ENCODE peak calls at places on chromosome 20, in ten cellular contexts. Y, S, G, C, T, L, U, V, N and I are unnamed samples.

GRCh38 chr20:52087471-52087870 is 104.1 kb downstream of the ZFP64 start:
- DNase-seq in Y (no peak), S (no peak), G (no peak), C (no peak), T (peak), L (no peak), U (no peak), V (no peak), N (no peak), I (no peak)

GRCh38 chr20:25399038-25399430 is 8.4 kb upstream of the ABHD12 start:
- DNase-seq in Y (peak), S (peak), G (peak), C (peak), T (no peak), L (no peak), U (peak), V (no peak), N (no peak), I (peak)

GRCh38 chr20:50415516-50416268 is 94.5 kb upstream of the PTPN1 start:
- DNase-seq in Y (peak), S (no peak), G (no peak), C (no peak), T (peak), L (no peak), U (peak), V (no peak), N (no peak), I (no peak)

GRCh38 chr20:34390769-34391447 is 27.8 kb downstream of the ITCH start:
- DNase-seq in Y (peak), S (no peak), G (peak), C (no peak), T (peak), L (peak), U (no peak), V (no peak), N (peak), I (no peak)

GRCh38 chr20:63006611-63007471 is at the start of gene BHLHE23:
- DNase-seq in Y (no peak), S (peak), G (peak), C (no peak), T (no peak), L (no peak), U (no peak), V (no peak), N (no peak), I (no peak)

GRCh38 chr20:58981564-58982364 is 708 bp downstream of the NELFCD start:
- DNase-seq in Y (peak), S (no peak), G (peak), C (no peak), T (no peak), L (no peak), U (no peak), V (peak), N (no peak), I (peak)

GRCh38 chr20:37988555-37988954 is 44.7 kb downstream of the TTI1 start:
- DNase-seq in Y (no peak), S (no peak), G (no peak), C (no peak), T (no peak), L (no peak), U (no peak), V (no peak), N (no peak), I (no peak)

GRCh38 chr20:63293456-63293855 is 470 bp downstream of the COL20A1 start:
- DNase-seq in Y (no peak), S (no peak), G (no peak), C (no peak), T (no peak), L (no peak), U (no peak), V (no peak), N (no peak), I (no peak)

GRCh38 chr20:21166801-21167200 is 40.9 kb downstream of the KIZ start:
- DNase-seq in Y (no peak), S (no peak), G (no peak), C (no peak), T (no peak), L (no peak), U (no peak), V (no peak), N (no peak), I (peak)

GRCh38 chr20:38331245-38331644 is 15.0 kb upstream of the LBP start:
- DNase-seq in Y (no peak), S (no peak), G (no peak), C (no peak), T (no peak), L (no peak), U (no peak), V (no peak), N (no peak), I (no peak)

GRCh38 chr20:44720617-44720993 is 5.4 kb downstream of the CCN5 start:
- DNase-seq in Y (peak), S (no peak), G (no peak), C (no peak), T (no peak), L (no peak), U (peak), V (no peak), N (no peak), I (no peak)

GRCh38 chr20:44208770-44209169 is 1.8 kb downstream of the OSER1 start:
- DNase-seq in Y (no peak), S (no peak), G (no peak), C (no peak), T (no peak), L (no peak), U (no peak), V (no peak), N (no peak), I (no peak)

GRCh38 chr20:12575352-12576095 is 433.2 kb upstream of the SPTLC3 start:
- DNase-seq in Y (no peak), S (no peak), G (no peak), C (no peak), T (no peak), L (no peak), U (no peak), V (no peak), N (no peak), I (no peak)

GRCh38 chr20:13817342-13817741 is 32.5 kb downstream of the NDUFAF5 start:
- DNase-seq in Y (no peak), S (no peak), G (no peak), C (no peak), T (no peak), L (no peak), U (no peak), V (no peak), N (no peak), I (no peak)

GRCh38 chr20:33992145-33992922 is 1.4 kb upstream of the RALY start:
- DNase-seq in Y (no peak), S (no peak), G (no peak), C (no peak), T (no peak), L (no peak), U (no peak), V (no peak), N (no peak), I (no peak)

GRCh38 chr20:54477556-54477955 is 2.2 kb downstream of the DOK5 start:
- DNase-seq in Y (no peak), S (no peak), G (no peak), C (no peak), T (no peak), L (no peak), U (no peak), V (no peak), N (no peak), I (no peak)

GRCh38 chr20:49584418-49585382 is 16.8 kb upstream of the PTGIS start:
- DNase-seq in Y (peak), S (no peak), G (no peak), C (no peak), T (peak), L (no peak), U (no peak), V (no peak), N (no peak), I (no peak)

GRCh38 chr20:49185071-49185757 is 2.9 kb downstream of the STAU1 start:
- DNase-seq in Y (no peak), S (no peak), G (no peak), C (no peak), T (no peak), L (no peak), U (no peak), V (no peak), N (no peak), I (no peak)

GRCh38 chr20:34995696-34996095 is 40.0 kb downstream of the MYH7B start:
- DNase-seq in Y (no peak), S (no peak), G (no peak), C (no peak), T (no peak), L (no peak), U (no peak), V (no peak), N (no peak), I (no peak)

GRCh38 chr20:49122920-49123319 is 65.2 kb downstream of the STAU1 start:
- DNase-seq in Y (no peak), S (no peak), G (no peak), C (no peak), T (no peak), L (no peak), U (no peak), V (no peak), N (no peak), I (no peak)

GRCh38 chr20:22490287-22491187 is 93.8 kb downstream of the FOXA2 start:
- DNase-seq in Y (peak), S (peak), G (peak), C (no peak), T (peak), L (no peak), U (no peak), V (no peak), N (no peak), I (no peak)

GRCh38 chr20:48294942-48295341 is 509.7 kb upstream of the SULF2 start:
- DNase-seq in Y (no peak), S (no peak), G (no peak), C (no peak), T (no peak), L (no peak), U (no peak), V (no peak), N (no peak), I (no peak)

GRCh38 chr20:51950926-51951325 is 148.6 kb upstream of the SALL4 start:
- DNase-seq in Y (no peak), S (no peak), G (no peak), C (no peak), T (no peak), L (no peak), U (no peak), V (no peak), N (no peak), I (no peak)

GRCh38 chr20:21936720-21937380 is 231.4 kb downstream of the PAX1 start:
- DNase-seq in Y (no peak), S (no peak), G (peak), C (no peak), T (no peak), L (no peak), U (no peak), V (no peak), N (no peak), I (no peak)

GRCh38 chr20:10469599-10469998 is 34.5 kb downstream of the SLX4IP start:
- DNase-seq in Y (peak), S (peak), G (peak), C (peak), T (no peak), L (no peak), U (peak), V (no peak), N (no peak), I (peak)

GRCh38 chr20:1813674-1814635 is 81.3 kb upstream of the SIRPA start:
- DNase-seq in Y (no peak), S (no peak), G (no peak), C (no peak), T (no peak), L (no peak), U (no peak), V (no peak), N (no peak), I (no peak)

GRCh38 chr20:62831854-62832211 is 15.0 kb downstream of the COL9A3 start:
- DNase-seq in Y (no peak), S (no peak), G (no peak), C (no peak), T (no peak), L (no peak), U (no peak), V (no peak), N (no peak), I (no peak)

GRCh38 chr20:23022849-23023248 is 12.3 kb upstream of the SSTR4 start:
- DNase-seq in Y (no peak), S (no peak), G (no peak), C (no peak), T (no peak), L (no peak), U (no peak), V (no peak), N (no peak), I (no peak)

GRCh38 chr20:50224553-50225255 is 34.1 kb downstream of the CEBPB start:
- DNase-seq in Y (no peak), S (no peak), G (no peak), C (no peak), T (no peak), L (no peak), U (no peak), V (no peak), N (no peak), I (no peak)

GRCh38 chr20:36098364-36098763 is 56.2 kb upstream of the EPB41L1 start:
- DNase-seq in Y (no peak), S (no peak), G (no peak), C (no peak), T (no peak), L (no peak), U (peak), V (peak), N (no peak), I (no peak)

GRCh38 chr20:10505320-10506226 is 70.5 kb downstream of the SLX4IP start:
- DNase-seq in Y (no peak), S (peak), G (no peak), C (no peak), T (no peak), L (no peak), U (no peak), V (no peak), N (no peak), I (no peak)

GRCh38 chr20:57047281-57048026 is 219.0 kb downstream of the BMP7 start:
- DNase-seq in Y (no peak), S (no peak), G (no peak), C (no peak), T (no peak), L (no peak), U (no peak), V (no peak), N (no peak), I (no peak)

GRCh38 chr20:63290677-63291472 is 2.1 kb upstream of the COL20A1 start:
- DNase-seq in Y (peak), S (peak), G (no peak), C (peak), T (peak), L (peak), U (no peak), V (peak), N (peak), I (peak)